ENCODE peak calls at places on chromosomes 13 and 19, in ten cellular contexts. One of them, this sample, is unnamed.

GRCh38 chr13:23399254-23399796 is 34.2 kb downstream of the SACS start:
- DNase-seq in psoas muscle: no peak
- DNase-seq in endodermal cell: peak
- DNase-seq in SK-N-SH: no peak
- DNase-seq in tibial artery: no peak
- DNase-seq in WTC11: no peak
- DNase-seq in fibroblast of pulmonary artery: no peak
- DNase-seq in HL-60: no peak
- DNase-seq in colonic mucosa: no peak
- DNase-seq in BJ: no peak
- DNase-seq in this sample: no peak

GRCh38 chr19:2337329-2337707 is 8.8 kb downstream of the SPPL2B start:
- DNase-seq in psoas muscle: peak
- DNase-seq in endodermal cell: peak
- DNase-seq in SK-N-SH: peak
- DNase-seq in tibial artery: no peak
- DNase-seq in WTC11: peak
- DNase-seq in fibroblast of pulmonary artery: peak
- DNase-seq in HL-60: no peak
- DNase-seq in colonic mucosa: no peak
- DNase-seq in BJ: no peak
- DNase-seq in this sample: no peak

GRCh38 chr19:29904017-29904416 is 38.0 kb upstream of the URI1 start:
- DNase-seq in psoas muscle: no peak
- DNase-seq in endodermal cell: no peak
- DNase-seq in SK-N-SH: no peak
- DNase-seq in tibial artery: no peak
- DNase-seq in WTC11: no peak
- DNase-seq in fibroblast of pulmonary artery: no peak
- DNase-seq in HL-60: no peak
- DNase-seq in colonic mucosa: no peak
- DNase-seq in BJ: no peak
- DNase-seq in this sample: no peak

GRCh38 chr19:33758541-33759013 is 38.1 kb upstream of the KCTD15 start:
- DNase-seq in psoas muscle: no peak
- DNase-seq in endodermal cell: no peak
- DNase-seq in SK-N-SH: no peak
- DNase-seq in tibial artery: no peak
- DNase-seq in WTC11: no peak
- DNase-seq in fibroblast of pulmonary artery: no peak
- DNase-seq in HL-60: no peak
- DNase-seq in colonic mucosa: no peak
- DNase-seq in BJ: no peak
- DNase-seq in this sample: peak

GRCh38 chr13:35840991-35841604 is 290.1 kb downstream of the DCLK1 start:
- DNase-seq in psoas muscle: no peak
- DNase-seq in endodermal cell: no peak
- DNase-seq in SK-N-SH: no peak
- DNase-seq in tibial artery: no peak
- DNase-seq in WTC11: no peak
- DNase-seq in fibroblast of pulmonary artery: no peak
- DNase-seq in HL-60: no peak
- DNase-seq in colonic mucosa: no peak
- DNase-seq in BJ: no peak
- DNase-seq in this sample: no peak

GRCh38 chr19:17555929-17556813 is 722 bp downstream of the COLGALT1 start:
- DNase-seq in psoas muscle: peak
- DNase-seq in endodermal cell: peak
- DNase-seq in SK-N-SH: peak
- DNase-seq in tibial artery: peak
- DNase-seq in WTC11: peak
- DNase-seq in fibroblast of pulmonary artery: peak
- DNase-seq in HL-60: no peak
- DNase-seq in colonic mucosa: peak
- DNase-seq in BJ: no peak
- DNase-seq in this sample: peak

GRCh38 chr19:37095859-37096258 is 17.6 kb downstream of the ZNF420 start:
- DNase-seq in psoas muscle: no peak
- DNase-seq in endodermal cell: no peak
- DNase-seq in SK-N-SH: no peak
- DNase-seq in tibial artery: no peak
- DNase-seq in WTC11: no peak
- DNase-seq in fibroblast of pulmonary artery: peak
- DNase-seq in HL-60: no peak
- DNase-seq in colonic mucosa: no peak
- DNase-seq in BJ: no peak
- DNase-seq in this sample: no peak

GRCh38 chr19:2887391-2887914 is 13.3 kb upstream of the ZNF57 start:
- DNase-seq in psoas muscle: no peak
- DNase-seq in endodermal cell: peak
- DNase-seq in SK-N-SH: peak
- DNase-seq in tibial artery: no peak
- DNase-seq in WTC11: no peak
- DNase-seq in fibroblast of pulmonary artery: peak
- DNase-seq in HL-60: peak
- DNase-seq in colonic mucosa: no peak
- DNase-seq in BJ: peak
- DNase-seq in this sample: no peak

GRCh38 chr19:1259206-1259872 is 9.8 kb upstream of the CIRBP start:
- DNase-seq in psoas muscle: peak
- DNase-seq in endodermal cell: peak
- DNase-seq in SK-N-SH: peak
- DNase-seq in tibial artery: peak
- DNase-seq in WTC11: peak
- DNase-seq in fibroblast of pulmonary artery: peak
- DNase-seq in HL-60: peak
- DNase-seq in colonic mucosa: peak
- DNase-seq in BJ: no peak
- DNase-seq in this sample: peak

GRCh38 chr13:28137556-28137955 is 789 bp upstream of the PAN3 start:
- DNase-seq in psoas muscle: no peak
- DNase-seq in endodermal cell: no peak
- DNase-seq in SK-N-SH: no peak
- DNase-seq in tibial artery: no peak
- DNase-seq in WTC11: no peak
- DNase-seq in fibroblast of pulmonary artery: peak
- DNase-seq in HL-60: no peak
- DNase-seq in colonic mucosa: peak
- DNase-seq in BJ: no peak
- DNase-seq in this sample: no peak

GRCh38 chr19:10699650-10700335 is 1.4 kb upstream of the QTRT1 start:
- DNase-seq in psoas muscle: no peak
- DNase-seq in endodermal cell: peak
- DNase-seq in SK-N-SH: peak
- DNase-seq in tibial artery: no peak
- DNase-seq in WTC11: peak
- DNase-seq in fibroblast of pulmonary artery: peak
- DNase-seq in HL-60: no peak
- DNase-seq in colonic mucosa: peak
- DNase-seq in BJ: no peak
- DNase-seq in this sample: peak

GRCh38 chr13:48235100-48235813 is 2.3 kb downstream of the ITM2B start:
- DNase-seq in psoas muscle: no peak
- DNase-seq in endodermal cell: peak
- DNase-seq in SK-N-SH: peak
- DNase-seq in tibial artery: peak
- DNase-seq in WTC11: no peak
- DNase-seq in fibroblast of pulmonary artery: peak
- DNase-seq in HL-60: no peak
- DNase-seq in colonic mucosa: no peak
- DNase-seq in BJ: no peak
- DNase-seq in this sample: no peak

GRCh38 chr13:41645313-41645712 is 188.0 kb downstream of the RGCC start:
- DNase-seq in psoas muscle: peak
- DNase-seq in endodermal cell: no peak
- DNase-seq in SK-N-SH: no peak
- DNase-seq in tibial artery: peak
- DNase-seq in WTC11: no peak
- DNase-seq in fibroblast of pulmonary artery: peak
- DNase-seq in HL-60: no peak
- DNase-seq in colonic mucosa: no peak
- DNase-seq in BJ: peak
- DNase-seq in this sample: peak

GRCh38 chr13:55199132-55199531 is 1941.6 kb upstream of the PRR20A start:
- DNase-seq in psoas muscle: no peak
- DNase-seq in endodermal cell: peak
- DNase-seq in SK-N-SH: no peak
- DNase-seq in tibial artery: no peak
- DNase-seq in WTC11: no peak
- DNase-seq in fibroblast of pulmonary artery: no peak
- DNase-seq in HL-60: no peak
- DNase-seq in colonic mucosa: no peak
- DNase-seq in BJ: no peak
- DNase-seq in this sample: no peak
- TF ChIP-seq CTCF in psoas muscle: no peak
- TF ChIP-seq CTCF in endodermal cell: peak
- TF ChIP-seq CTCF in SK-N-SH: peak
- TF ChIP-seq CTCF in tibial artery: no peak
- TF ChIP-seq CTCF in WTC11: no peak
- TF ChIP-seq CTCF in fibroblast of pulmonary artery: no peak
- TF ChIP-seq CTCF in HL-60: no peak
- TF ChIP-seq CTCF in colonic mucosa: no peak
- TF ChIP-seq CTCF in BJ: no peak
- TF ChIP-seq CTCF in this sample: no peak

DNA sequence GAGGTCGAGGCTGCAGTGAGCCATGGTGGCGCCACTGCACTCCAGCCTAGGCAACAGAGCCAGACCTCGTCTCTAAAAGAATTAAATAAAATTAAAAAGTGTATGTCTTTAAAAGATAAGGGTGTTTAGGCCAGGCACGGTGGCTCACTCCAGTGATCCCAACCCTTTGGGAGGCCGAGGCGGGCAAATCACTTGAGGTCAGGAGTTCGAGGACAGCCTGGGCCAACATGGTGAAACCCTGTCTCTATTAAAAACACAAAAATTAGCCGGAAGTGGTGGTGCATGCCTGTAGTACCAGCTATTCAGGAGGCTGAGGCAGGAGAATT is 7.5 kb upstream of the SDHAF1 start:
- DNase-seq in psoas muscle: no peak
- DNase-seq in endodermal cell: no peak
- DNase-seq in SK-N-SH: no peak
- DNase-seq in tibial artery: no peak
- DNase-seq in WTC11: no peak
- DNase-seq in fibroblast of pulmonary artery: no peak
- DNase-seq in HL-60: no peak
- DNase-seq in colonic mucosa: no peak
- DNase-seq in BJ: no peak
- DNase-seq in this sample: no peak
- TF ChIP-seq CTCF in psoas muscle: no peak
- TF ChIP-seq CTCF in endodermal cell: peak
- TF ChIP-seq CTCF in SK-N-SH: no peak
- TF ChIP-seq CTCF in tibial artery: no peak
- TF ChIP-seq CTCF in WTC11: no peak
- TF ChIP-seq CTCF in fibroblast of pulmonary artery: no peak
- TF ChIP-seq CTCF in HL-60: no peak
- TF ChIP-seq CTCF in colonic mucosa: no peak
- TF ChIP-seq CTCF in BJ: no peak
- TF ChIP-seq CTCF in this sample: no peak

GRCh38 chr19:5563008-5563431 is 4.7 kb downstream of the TINCR start:
- DNase-seq in psoas muscle: no peak
- DNase-seq in endodermal cell: peak
- DNase-seq in SK-N-SH: peak
- DNase-seq in tibial artery: no peak
- DNase-seq in WTC11: peak
- DNase-seq in fibroblast of pulmonary artery: no peak
- DNase-seq in HL-60: no peak
- DNase-seq in colonic mucosa: no peak
- DNase-seq in BJ: no peak
- DNase-seq in this sample: no peak
- TF ChIP-seq CTCF in psoas muscle: no peak
- TF ChIP-seq CTCF in endodermal cell: peak
- TF ChIP-seq CTCF in SK-N-SH: no peak
- TF ChIP-seq CTCF in tibial artery: no peak
- TF ChIP-seq CTCF in WTC11: peak
- TF ChIP-seq CTCF in fibroblast of pulmonary artery: no peak
- TF ChIP-seq CTCF in HL-60: no peak
- TF ChIP-seq CTCF in colonic mucosa: no peak
- TF ChIP-seq CTCF in BJ: no peak
- TF ChIP-seq CTCF in this sample: no peak

DNA sequence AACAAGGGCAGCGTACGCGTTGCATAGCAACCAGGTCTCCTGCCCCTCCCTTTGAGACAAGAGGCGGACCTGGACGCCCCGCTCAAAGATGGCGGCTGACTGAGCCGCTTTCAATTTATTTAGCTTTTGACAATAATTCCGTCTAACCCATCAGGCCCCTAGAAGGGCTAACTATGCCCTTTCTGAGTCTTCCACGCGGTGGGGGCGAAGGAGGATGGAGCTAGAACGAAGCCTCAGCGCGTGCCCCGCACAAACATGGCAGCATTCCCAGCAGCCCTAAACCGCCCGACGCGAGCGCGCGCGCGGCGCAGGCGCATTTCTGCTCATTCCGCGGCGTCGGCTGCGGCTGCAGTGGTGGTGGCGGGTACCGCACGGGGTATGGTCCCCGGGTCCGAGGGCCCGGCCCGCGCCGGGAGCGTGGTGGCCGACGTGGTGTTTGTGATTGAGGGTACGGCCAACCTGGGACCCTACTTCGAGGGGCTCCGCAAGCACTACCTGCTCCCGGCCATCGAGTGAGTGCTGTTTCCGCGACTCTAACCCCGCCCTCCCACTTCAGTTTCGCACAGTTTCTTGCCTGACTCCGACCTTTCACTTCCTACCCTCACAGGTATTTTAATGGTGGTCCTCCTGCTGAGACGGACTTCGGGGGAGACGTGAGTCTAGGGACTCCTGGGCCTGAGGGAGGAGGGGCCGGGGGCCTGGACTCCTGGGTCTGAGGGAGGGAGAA is at the start of gene MED25:
- DNase-seq in psoas muscle: peak
- DNase-seq in endodermal cell: peak
- DNase-seq in SK-N-SH: peak
- DNase-seq in tibial artery: peak
- DNase-seq in WTC11: peak
- DNase-seq in fibroblast of pulmonary artery: peak
- DNase-seq in HL-60: peak
- DNase-seq in colonic mucosa: peak
- DNase-seq in BJ: peak
- DNase-seq in this sample: peak
- TF ChIP-seq CTCF in psoas muscle: peak
- TF ChIP-seq CTCF in endodermal cell: peak
- TF ChIP-seq CTCF in SK-N-SH: no peak
- TF ChIP-seq CTCF in tibial artery: peak
- TF ChIP-seq CTCF in WTC11: no peak
- TF ChIP-seq CTCF in fibroblast of pulmonary artery: no peak
- TF ChIP-seq CTCF in HL-60: no peak
- TF ChIP-seq CTCF in colonic mucosa: no peak
- TF ChIP-seq CTCF in BJ: peak
- TF ChIP-seq CTCF in this sample: no peak